ENCODE peak calls at places on chromosomes 11 and 22, in four cellular contexts. G, V, L and U are unnamed samples.

GRCh38 chr11:116840224-116840745 is 2.9 kb upstream of the APOA1 start:
- DNase-seq in V (peak; percentile 24), G (no peak), L (no peak), U (no peak)

GRCh38 chr11:95456704-95457491 is 225.9 kb upstream of the SESN3 start:
- DNase-seq in G (no peak), L (no peak), V (no peak), U (no peak)

GRCh38 chr11:35412285-35412684 is 7.1 kb downstream of the SLC1A2 start:
- DNase-seq in V (no peak), L (no peak), G (no peak), U (no peak)

GRCh38 chr11:111938687-111939160 is 1.6 kb downstream of the DIXDC1 start:
- DNase-seq in V (peak; percentile 81), L (no peak), G (no peak), U (no peak)

GRCh38 chr11:95095858-95096587 is 6.4 kb downstream of the ENDOD1 start:
- DNase-seq in L (peak; percentile 47), G (no peak), V (no peak), U (peak; percentile 49)

GRCh38 chr11:13101836-13102574 is 92.9 kb downstream of the RASSF10 start:
- DNase-seq in V (no peak), L (no peak), G (no peak), U (no peak)

GRCh38 chr11:64128255-64129006 is 37.5 kb downstream of the MACROD1 start:
- DNase-seq in V (no peak), G (no peak), L (no peak), U (no peak)

GRCh38 chr11:88411265-88411664 is 73.7 kb upstream of the CTSC start:
- DNase-seq in L (peak; percentile 75), V (no peak), G (no peak), U (peak; percentile 38)

GRCh38 chr11:95605271-95605940 is 184.2 kb downstream of the FAM76B start:
- DNase-seq in V (no peak), L (no peak), G (no peak), U (no peak)

GRCh38 chr22:27801616-27802388 is at the start of gene MN1:
- DNase-seq in V (no peak), G (peak; percentile 43), L (no peak), U (no peak)

GRCh38 chr11:64048042-64048854 is 12.5 kb downstream of the FLRT1 start:
- DNase-seq in V (no peak), G (no peak), L (no peak), U (no peak)

GRCh38 chr11:17443423-17443822 is 33.2 kb downstream of the ABCC8 start:
- DNase-seq in L (no peak), V (no peak), G (no peak), U (no peak)

GRCh38 chr11:2892215-2893020 is 6.8 kb upstream of the CDKN1C start:
- DNase-seq in L (no peak), V (peak; percentile 73), G (peak; percentile 46), U (peak; percentile 19)

GRCh38 chr22:40533712-40534378 is 102.7 kb downstream of the MRTFA start:
- DNase-seq in V (peak; percentile 68), L (no peak), G (peak; percentile 31), U (no peak)

GRCh38 chr11:70934999-70935768 is 317.2 kb downstream of the SHANK2 start:
- DNase-seq in L (no peak), V (no peak), G (no peak), U (no peak)

GRCh38 chr22:46288846-46289243 is 7.8 kb upstream of the GTSE1 start:
- DNase-seq in G (no peak), V (no peak), L (no peak), U (no peak)

GRCh38 chr22:46129390-46130041 is 20.8 kb upstream of the PPARA start:
- DNase-seq in V (peak; percentile 81), G (no peak), L (no peak), U (no peak)

GRCh38 chr11:73230931-73231330 is 12.8 kb downstream of the P2RY2 start:
- DNase-seq in L (no peak), V (no peak), G (no peak), U (no peak)

GRCh38 chr22:31229402-31230140 is 17.5 kb downstream of the LIMK2 start:
- DNase-seq in G (no peak), V (no peak), L (no peak), U (no peak)

GRCh38 chr11:36500315-36500721 is 9.8 kb downstream of the TRAF6 start:
- DNase-seq in V (no peak), L (peak; percentile 63), G (no peak), U (peak; percentile 31)

GRCh38 chr11:27701262-27702105 is 1.2 kb upstream of the BDNF start:
- DNase-seq in L (no peak), V (no peak), G (no peak), U (peak; percentile 63)

GRCh38 chr11:83538286-83538685 is 252.1 kb upstream of the CCDC90B start:
- DNase-seq in L (no peak), G (no peak), V (no peak), U (no peak)

GRCh38 chr11:17221968-17222367 is 14.2 kb upstream of the PIK3C2A start:
- DNase-seq in G (no peak), V (peak; percentile 88), L (no peak), U (no peak)